ENCODE peak calls at places on chromosomes 16 and 17, in nine cellular contexts. A is H9, D is AG04449, K is osteocyte, P is HFF-Myc, G is glutamatergic neuron, V is spleen, R is progenitor cell of endocrine pancreas, J is MM.1S. Q is an unnamed sample.

GRCh38 chr16:80012586-80012985 is 412.0 kb upstream of the MAF start:
- DNase-seq in D (no peak), G (no peak), P (no peak), K (no peak), A (no peak), J (no peak), V (no peak), R (no peak), Q (no peak)

GRCh38 chr16:19520861-19521331 is 1.0 kb downstream of the GDE1 start:
- DNase-seq in V (no peak), A (no peak), J (peak; percentile 48), G (no peak), P (no peak), R (no peak), D (no peak), K (no peak), Q (peak; percentile 28)

GRCh38 chr17:65020284-65020683 is 36.3 kb downstream of the GNA13 start:
- DNase-seq in R (no peak), V (no peak), P (peak; percentile 53), A (no peak), G (no peak), J (no peak), D (peak; percentile 63), K (no peak), Q (peak; percentile 84)

GRCh38 chr16:68406458-68407041 is 41.8 kb downstream of the SMPD3 start:
- DNase-seq in V (peak; percentile 35), P (no peak), G (no peak), D (peak; percentile 12), K (no peak), R (no peak), J (no peak), A (no peak), Q (no peak)

GRCh38 chr17:79361221-79361734 is 249.6 kb downstream of the RBFOX3 start:
- DNase-seq in P (no peak), A (no peak), K (no peak), D (no peak), V (no peak), J (no peak), R (no peak), G (no peak), Q (no peak)

GRCh38 chr17:13365331-13365730 is 236.4 kb downstream of the HS3ST3A1 start:
- DNase-seq in V (no peak), G (no peak), R (no peak), A (no peak), K (no peak), P (no peak), D (no peak), J (no peak), Q (no peak)

GRCh38 chr16:30982548-30983288 is 2.3 kb upstream of the HSD3B7 start:
- DNase-seq in K (no peak), P (no peak), J (no peak), R (no peak), D (no peak), V (no peak), G (no peak), A (no peak), Q (no peak)

GRCh38 chr16:88700636-88701482 is 5.3 kb downstream of the RNF166 start:
- DNase-seq in P (peak; percentile 47), K (peak; percentile 90), V (peak; percentile 100), J (peak; percentile 81), A (no peak), D (peak; percentile 29), R (no peak), G (no peak), Q (no peak)

GRCh38 chr16:69064789-69065313 is 40.6 kb upstream of the HAS3 start:
- DNase-seq in G (no peak), D (no peak), R (no peak), A (no peak), K (no peak), J (no peak), P (no peak), V (no peak), Q (no peak)

GRCh38 chr17:18129041-18129502 is 20.5 kb downstream of the MYO15A start:
- DNase-seq in P (no peak), D (peak; percentile 4), R (no peak), K (no peak), J (no peak), G (no peak), V (no peak), A (no peak), Q (peak; percentile 77)

GRCh38 chr17:67017895-67018294 is 26.5 kb upstream of the CACNG1 start:
- DNase-seq in G (no peak), D (no peak), R (no peak), P (no peak), A (no peak), K (no peak), V (no peak), J (no peak), Q (no peak)

GRCh38 chr16:59042296-59042695 is 308.2 kb upstream of the GOT2 start:
- DNase-seq in J (no peak), K (no peak), D (no peak), A (no peak), V (no peak), P (no peak), R (no peak), G (no peak), Q (no peak)

GRCh38 chr17:55318715-55319487 is 54.1 kb downstream of the HLF start:
- DNase-seq in A (no peak), J (no peak), G (no peak), P (no peak), D (no peak), K (no peak), V (no peak), R (no peak), Q (no peak)

GRCh38 chr17:1482686-1483445 is 9.6 kb downstream of the MYO1C start:
- DNase-seq in D (no peak), V (peak; percentile 74), G (no peak), A (no peak), K (no peak), P (no peak), J (no peak), R (no peak), Q (no peak)

GRCh38 chr16:20285993-20286499 is 41.3 kb downstream of the GP2 start:
- DNase-seq in R (no peak), K (no peak), A (no peak), P (no peak), D (no peak), G (no peak), V (no peak), J (no peak), Q (no peak)

GRCh38 chr17:49695698-49696232 is 12.0 kb downstream of the SLC35B1 start:
- DNase-seq in R (no peak), V (no peak), D (no peak), P (no peak), A (no peak), K (no peak), G (no peak), J (no peak), Q (no peak)
- TF ChIP-seq CTCF in R (no peak), V (peak; percentile 22), D (no peak), P (no peak), A (no peak), K (no peak), G (no peak), J (no peak), Q (no peak)

DNA sequence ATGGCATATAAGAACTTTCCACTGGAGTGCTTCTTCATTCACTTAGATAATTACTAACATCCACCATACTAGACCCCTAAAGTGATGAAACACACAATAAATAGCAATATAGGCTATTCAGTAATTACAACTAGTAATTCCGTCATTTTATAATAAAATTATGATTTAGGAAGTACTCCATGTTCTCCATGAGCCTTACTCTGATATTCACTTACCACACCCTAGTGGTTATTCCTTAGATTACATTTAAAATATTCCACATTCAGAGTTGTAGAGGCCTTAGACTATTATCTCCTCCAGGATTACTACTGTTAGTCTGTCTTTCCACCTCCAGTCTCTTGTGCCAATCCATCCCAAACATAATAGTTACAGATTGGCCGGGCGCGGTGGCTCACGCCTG is 62.4 kb downstream of the STH start:
- DNase-seq in J (no peak), P (no peak), A (no peak), D (no peak), K (no peak), G (no peak), V (no peak), R (no peak), Q (peak; percentile 14)
- TF ChIP-seq CTCF in J (peak; percentile 30), P (no peak), A (peak; percentile 59), D (no peak), K (peak; percentile 41), G (peak; percentile 67), V (peak; percentile 33), R (peak; percentile 48), Q (no peak)

GRCh38 chr17:21249086-21249795 is 4.0 kb downstream of the NATD1 start:
- DNase-seq in D (no peak), A (no peak), V (no peak), G (no peak), K (no peak), R (no peak), J (no peak), P (no peak), Q (no peak)

GRCh38 chr17:21248495-21248894 is 4.7 kb downstream of the NATD1 start:
- DNase-seq in R (no peak), K (no peak), J (no peak), G (no peak), P (no peak), V (no peak), D (no peak), A (no peak), Q (no peak)

GRCh38 chr17:21250719-21251305 is 2.4 kb downstream of the NATD1 start:
- DNase-seq in G (no peak), J (no peak), D (no peak), K (no peak), V (peak; percentile 73), R (no peak), A (no peak), P (no peak), Q (no peak)

GRCh38 chr17:21251611-21252010 is 1.6 kb downstream of the NATD1 start:
- DNase-seq in G (no peak), P (no peak), D (no peak), A (no peak), V (peak; percentile 77), K (no peak), J (no peak), R (no peak), Q (no peak)

DNA sequence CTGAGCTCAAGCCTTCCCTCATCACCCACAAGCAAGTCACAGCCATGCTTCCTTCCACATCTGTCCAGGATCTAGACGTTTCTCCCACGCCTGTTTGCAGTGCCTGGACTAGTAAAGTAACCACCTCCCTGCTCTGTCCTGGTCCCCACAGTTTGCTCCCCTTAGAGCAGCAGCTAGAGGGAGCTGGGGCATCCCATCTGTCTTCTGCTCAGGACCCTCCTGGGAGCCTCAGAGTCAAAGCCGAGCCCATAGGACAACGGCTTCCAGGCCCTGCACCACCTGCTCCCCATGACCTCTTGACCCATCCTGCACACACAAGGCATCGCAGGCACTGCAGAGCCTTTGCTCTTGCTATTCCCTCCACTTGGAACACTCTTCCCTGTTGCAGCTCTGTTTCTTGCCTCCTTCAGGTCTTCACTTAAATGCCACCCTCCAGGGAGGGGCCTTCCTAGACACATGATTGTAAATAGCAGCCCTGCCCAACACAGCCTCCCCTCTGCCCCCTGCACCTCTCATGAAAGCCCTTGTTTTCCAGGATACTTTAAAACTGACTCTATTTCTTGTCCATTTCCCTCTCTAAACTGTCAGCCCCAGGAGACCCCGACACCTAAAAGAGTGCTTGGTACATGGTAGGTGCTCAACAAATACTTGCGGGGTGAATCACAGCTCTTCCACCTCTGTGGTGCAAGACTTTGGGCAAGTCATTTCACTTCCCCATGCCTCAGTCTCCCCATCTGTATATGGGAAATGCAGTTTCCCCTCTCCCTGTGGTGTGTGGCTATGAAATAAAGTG is 3.1 kb downstream of the NATD1 start:
- DNase-seq in J (no peak), D (no peak), V (no peak), P (no peak), R (no peak), G (peak; percentile 87), K (no peak), A (no peak), Q (no peak)
- TF ChIP-seq CTCF in J (no peak), D (no peak), V (no peak), P (no peak), R (no peak), G (no peak), K (no peak), A (no peak), Q (no peak)

GRCh38 chr17:42676424-42677011 is at the start of gene PLEKHH3:
- DNase-seq in A (no peak), K (no peak), P (no peak), G (peak; percentile 66), J (peak; percentile 9), D (no peak), R (peak; percentile 50), V (peak; percentile 85), Q (peak; percentile 41)
- TF ChIP-seq CTCF in A (no peak), K (peak; percentile 32), P (no peak), G (peak; percentile 3), J (no peak), D (peak; percentile 22), R (peak; percentile 32), V (peak; percentile 10), Q (no peak)

Q was measured in MCF 10A.